ENCODE peak calls at places on chromosome 20, in ten cellular contexts. L, I, W, O, C, P, Y, U, J and X are unnamed samples. For H3K9me3, the result is how much of the 10 kb centered on the place peaks cover.

GRCh38 chr20:37695684-37696342 is 2.0 kb downstream of the CTNNBL1 start:
- DNase-seq in L (no peak), I (no peak), W (no peak), O (no peak), C (no peak), P (no peak), Y (no peak), U (no peak), J (no peak), X (no peak)

GRCh38 chr20:11274137-11274536 is 600.3 kb upstream of the JAG1 start:
- DNase-seq in L (no peak), I (no peak), W (peak), O (no peak), C (peak), P (peak), Y (no peak), U (no peak), J (peak), X (no peak)

GRCh38 chr20:33576432-33576883 is 85.7 kb upstream of the C20orf144 start:
- DNase-seq in L (no peak), I (no peak), W (no peak), O (no peak), C (no peak), P (no peak), Y (no peak), U (no peak), J (peak), X (no peak)

GRCh38 chr20:11499235-11499634 is 418.5 kb upstream of the BTBD3 start:
- DNase-seq in L (no peak), I (no peak), W (no peak), O (no peak), C (no peak), P (no peak), Y (no peak), U (no peak), J (no peak), X (no peak)

GRCh38 chr20:40797425-40797824 is 108.4 kb upstream of the MAFB start:
- DNase-seq in L (peak), I (no peak), W (peak), O (no peak), C (no peak), P (no peak), Y (no peak), U (no peak), J (no peak), X (no peak)

GRCh38 chr20:37627060-37627766 is 66.6 kb upstream of the CTNNBL1 start:
- DNase-seq in L (no peak), I (no peak), W (peak), O (peak), C (no peak), P (no peak), Y (no peak), U (no peak), J (no peak), X (no peak)

GRCh38 chr20:13525225-13525940 is 113.3 kb downstream of the TASP1 start:
- DNase-seq in L (no peak), I (no peak), W (peak), O (no peak), C (no peak), P (no peak), Y (no peak), U (no peak), J (no peak), X (no peak)

GRCh38 chr20:44891826-44892225 is 6.3 kb downstream of the YWHAB start:
- DNase-seq in L (no peak), I (no peak), W (no peak), O (no peak), C (no peak), P (no peak), Y (no peak), U (no peak), J (no peak), X (no peak)

GRCh38 chr20:54257090-54257816 is 49.4 kb downstream of the PFDN4 start:
- DNase-seq in L (no peak), I (no peak), W (peak), O (no peak), C (peak), P (no peak), Y (no peak), U (no peak), J (no peak), X (no peak)

GRCh38 chr20:35306931-35307517 is 14.8 kb upstream of the FAM83C start:
- DNase-seq in L (no peak), I (no peak), W (peak), O (peak), C (no peak), P (peak), Y (peak), U (no peak), J (peak), X (no peak)

GRCh38 chr20:44861547-44862006 is 23.9 kb upstream of the YWHAB start:
- DNase-seq in L (peak), I (no peak), W (peak), O (peak), C (peak), P (no peak), Y (no peak), U (no peak), J (no peak), X (peak)

GRCh38 chr20:32278199-32278643 is 770 bp downstream of the KIF3B start:
- DNase-seq in L (no peak), I (no peak), W (peak), O (no peak), C (no peak), P (no peak), Y (no peak), U (no peak), J (no peak), X (no peak)

GRCh38 chr20:36856196-36856595 is 19.7 kb upstream of the TLDC2 start:
- DNase-seq in L (no peak), I (no peak), W (peak), O (no peak), C (no peak), P (no peak), Y (no peak), U (no peak), J (no peak), X (no peak)

GRCh38 chr20:22368235-22368634 is 216.1 kb downstream of the FOXA2 start:
- DNase-seq in L (no peak), I (no peak), W (no peak), O (no peak), C (no peak), P (no peak), Y (no peak), U (no peak), J (no peak), X (peak)

GRCh38 chr20:50138120-50138478 is 15.4 kb downstream of the PEDS1 start:
- DNase-seq in L (no peak), I (no peak), W (no peak), O (no peak), C (no peak), P (no peak), Y (no peak), U (no peak), J (no peak), X (no peak)

GRCh38 chr20:52484438-52484837 is 292.9 kb upstream of the ZFP64 start:
- DNase-seq in L (no peak), I (no peak), W (peak), O (no peak), C (no peak), P (no peak), Y (no peak), U (no peak), J (no peak), X (no peak)

GRCh38 chr20:42714298-42715141 is 475.2 kb downstream of the PTPRT start:
- DNase-seq in L (no peak), I (no peak), W (no peak), O (no peak), C (no peak), P (no peak), Y (no peak), U (no peak), J (peak), X (no peak)

GRCh38 chr20:51494241-51495110 is 48.0 kb downstream of the NFATC2 start:
- DNase-seq in L (no peak), I (no peak), W (no peak), O (no peak), C (peak), P (no peak), Y (no peak), U (no peak), J (no peak), X (no peak)

GRCh38 chr20:4853004-4853403 is 131.3 kb downstream of the PRND start:
- DNase-seq in L (no peak), I (no peak), W (no peak), O (no peak), C (no peak), P (no peak), Y (no peak), U (no peak), J (no peak), X (no peak)

GRCh38 chr20:23152308-23152892 is 66.3 kb upstream of the CD93 start:
- DNase-seq in L (peak), I (no peak), W (peak), O (peak), C (peak), P (peak), Y (no peak), U (no peak), J (no peak), X (peak)

GRCh38 chr20:34112600-34113061 is 588 bp upstream of the EIF2S2 start:
- DNase-seq in L (peak), I (peak), W (peak), O (no peak), C (peak), P (peak), Y (no peak), U (peak), J (peak), X (no peak)

GRCh38 chr20:64766-65322 is 22.6 kb upstream of the DEFB125 start:
- DNase-seq in L (no peak), I (no peak), W (no peak), O (no peak), C (no peak), P (no peak), Y (no peak), U (no peak), J (no peak), X (no peak)
- H3K9me3 ChIP-seq in L (under half), I (under half), W (under half), O (under half), C (under half), P (under half), Y (under half), U (under half), J (under half), X (under half)

GRCh38 chr20:59971428-59971827 is 13.2 kb downstream of the CDH26 start:
- DNase-seq in L (no peak), I (no peak), W (no peak), O (no peak), C (no peak), P (no peak), Y (no peak), U (no peak), J (no peak), X (no peak)
- H3K27ac ChIP-seq in L (no peak), I (no peak), W (no peak), O (no peak), C (no peak), P (no peak), Y (no peak), U (peak), J (no peak), X (no peak)

DNA sequence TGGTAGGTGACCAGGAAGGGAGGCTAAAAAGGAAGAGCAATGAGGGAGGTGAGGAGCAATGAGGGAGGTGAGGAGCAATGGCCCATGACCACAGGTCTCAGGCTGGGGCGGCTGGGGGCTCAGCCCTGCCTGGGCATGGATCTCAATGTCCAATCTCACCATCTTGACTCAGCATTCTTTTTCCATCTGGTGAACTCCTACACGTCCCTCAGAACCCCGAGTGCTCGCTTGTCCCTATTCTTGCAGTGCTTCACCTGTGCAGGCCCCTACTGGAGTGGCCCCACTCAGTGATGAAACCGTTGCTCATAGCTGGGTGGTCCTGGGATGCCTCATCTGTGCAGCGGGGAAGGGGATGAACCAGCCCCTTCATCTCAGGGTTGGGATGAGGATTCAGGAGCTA is 16.9 kb upstream of the RBBP8NL start:
- DNase-seq in L (no peak), I (no peak), W (no peak), O (no peak), C (no peak), P (no peak), Y (no peak), U (no peak), J (no peak), X (no peak)
- H3K9me3 ChIP-seq in L (under half), I (under half), W (under half), O (under half), C (under half), P (under half), Y (under half), U (under half), J (under half), X (under half)

GRCh38 chr20:63944078-63944941 is 11.9 kb downstream of the UCKL1 start:
- DNase-seq in L (no peak), I (peak), W (no peak), O (peak), C (no peak), P (no peak), Y (no peak), U (no peak), J (no peak), X (no peak)
- H3K27ac ChIP-seq in L (no peak), I (no peak), W (no peak), O (no peak), C (no peak), P (no peak), Y (no peak), U (peak), J (no peak), X (no peak)

GRCh38 chr20:57277398-57278105 is 11.1 kb upstream of the BMP7 start:
- DNase-seq in L (no peak), I (no peak), W (no peak), O (no peak), C (no peak), P (no peak), Y (no peak), U (no peak), J (no peak), X (no peak)

GRCh38 chr20:57275334-57275733 is 8.9 kb upstream of the BMP7 start:
- DNase-seq in L (no peak), I (no peak), W (no peak), O (no peak), C (no peak), P (no peak), Y (no peak), U (no peak), J (no peak), X (no peak)

GRCh38 chr20:57275813-57276212 is 9.4 kb upstream of the BMP7 start:
- DNase-seq in L (no peak), I (no peak), W (no peak), O (no peak), C (no peak), P (no peak), Y (no peak), U (no peak), J (no peak), X (no peak)

GRCh38 chr20:57274846-57275245 is 8.4 kb upstream of the BMP7 start:
- DNase-seq in L (no peak), I (no peak), W (no peak), O (no peak), C (no peak), P (no peak), Y (no peak), U (no peak), J (no peak), X (no peak)

DNA sequence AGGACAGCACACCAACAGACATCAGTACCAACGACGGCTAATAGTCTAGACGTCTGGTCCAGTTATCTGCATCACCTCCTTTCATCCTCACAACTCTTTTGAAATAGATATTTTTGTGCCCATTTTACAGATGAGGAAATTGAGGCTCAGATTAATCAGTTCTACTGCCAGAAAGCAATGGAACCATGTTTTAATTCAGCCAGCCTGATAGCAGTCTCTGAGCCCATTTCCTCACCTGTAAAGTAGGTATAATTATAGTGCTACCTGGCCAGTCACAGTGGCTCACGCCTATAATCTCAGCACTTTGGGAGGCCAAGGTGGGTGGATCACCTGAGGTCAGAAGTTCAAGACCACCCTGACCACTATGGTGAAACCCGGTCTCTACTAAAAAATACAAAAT is 9.8 kb upstream of the BMP7 start:
- DNase-seq in L (no peak), I (no peak), W (no peak), O (no peak), C (no peak), P (no peak), Y (no peak), U (no peak), J (no peak), X (no peak)
- H3K9me3 ChIP-seq in L (under half), I (under half), W (under half), O (under half), C (under half), P (under half), Y (under half), U (under half), J (under half), X (under half)